ENCODE peak calls at places on chromosomes 5 and 9, in ten cellular contexts. W is mammary epithelial cell, N is neural progenitor cell, Z is left ventricle myocardium inferior, Y is neural crest cell, G is dorsolateral prefrontal cortex, C is Calu3, D is upper lobe of right lung, O is A549, F is PC-3. P is an unnamed sample.

GRCh38 chr5:149677721-149678120 is 52.4 kb upstream of the PPARGC1B start:
- DNase-seq in W (no peak), N (no peak), Z (peak; percentile 41), Y (no peak), G (no peak), C (no peak), D (peak; percentile 76), O (no peak), F (no peak), P (no peak)

GRCh38 chr5:33479321-33479720 is 38.6 kb downstream of the TARS1 start:
- DNase-seq in W (no peak), N (no peak), Z (no peak), Y (no peak), G (no peak), C (no peak), D (no peak), O (no peak), F (no peak), P (no peak)

GRCh38 chr5:116733995-116734716 is 159.5 kb upstream of the SEMA6A start:
- DNase-seq in W (no peak), N (peak; percentile 10), Z (peak; percentile 23), Y (no peak), G (no peak), C (no peak), D (no peak), O (no peak), F (no peak), P (no peak)

GRCh38 chr9:97802276-97802675 is 50.8 kb upstream of the FOXE1 start:
- DNase-seq in W (peak; percentile 84), N (no peak), Z (no peak), Y (no peak), G (no peak), C (peak; percentile 67), D (no peak), O (peak; percentile 54), F (peak; percentile 88), P (no peak)

GRCh38 chr9:13952906-13953305 is 361.0 kb downstream of the NFIB start:
- DNase-seq in W (no peak), N (no peak), Z (no peak), Y (no peak), G (no peak), C (no peak), D (no peak), O (no peak), F (no peak), P (no peak)

GRCh38 chr9:99345936-99346335 is 123.9 kb downstream of the SEC61B start:
- DNase-seq in W (no peak), N (no peak), Z (no peak), Y (no peak), G (no peak), C (no peak), D (no peak), O (peak; percentile 40), F (peak; percentile 74), P (no peak)

GRCh38 chr9:113219972-113220371 is 1.1 kb downstream of the FKBP15 start:
- DNase-seq in W (peak; percentile 56), N (no peak), Z (no peak), Y (no peak), G (no peak), C (no peak), D (no peak), O (no peak), F (no peak), P (no peak)

GRCh38 chr5:17235736-17236330 is 18.4 kb downstream of the BASP1 start:
- DNase-seq in W (no peak), N (no peak), Z (no peak), Y (no peak), G (no peak), C (no peak), D (no peak), O (no peak), F (no peak), P (no peak)

GRCh38 chr5:179152144-179152895 is 92.1 kb downstream of the ZNF354C start:
- DNase-seq in W (no peak), N (no peak), Z (no peak), Y (no peak), G (peak; percentile 35), C (no peak), D (peak; percentile 60), O (no peak), F (no peak), P (no peak)

GRCh38 chr9:78919701-78920100 is 622.8 kb downstream of the PSAT1 start:
- DNase-seq in W (peak; percentile 60), N (no peak), Z (no peak), Y (no peak), G (no peak), C (no peak), D (no peak), O (no peak), F (peak; percentile 88), P (no peak)

GRCh38 chr5:38922199-38922598 is 76.4 kb downstream of the OSMR start:
- DNase-seq in W (peak; percentile 33), N (peak; percentile 66), Z (peak; percentile 43), Y (peak; percentile 55), G (peak; percentile 53), C (peak; percentile 66), D (peak; percentile 73), O (peak; percentile 68), F (peak; percentile 73), P (peak; percentile 53)

GRCh38 chr9:99778308-99778707 is 43.4 kb upstream of the NR4A3 start:
- DNase-seq in W (peak; percentile 78), N (no peak), Z (no peak), Y (no peak), G (no peak), C (no peak), D (no peak), O (peak; percentile 27), F (peak; percentile 78), P (no peak)

GRCh38 chr5:175840050-175840841 is 31.1 kb upstream of the CPLX2 start:
- DNase-seq in W (no peak), N (peak; percentile 44), Z (no peak), Y (no peak), G (no peak), C (no peak), D (no peak), O (peak; percentile 64), F (peak; percentile 34), P (no peak)

GRCh38 chr9:121852241-121852640 is 200.8 kb downstream of the DAB2IP start:
- DNase-seq in W (no peak), N (no peak), Z (no peak), Y (no peak), G (no peak), C (no peak), D (no peak), O (no peak), F (no peak), P (no peak)

DNA sequence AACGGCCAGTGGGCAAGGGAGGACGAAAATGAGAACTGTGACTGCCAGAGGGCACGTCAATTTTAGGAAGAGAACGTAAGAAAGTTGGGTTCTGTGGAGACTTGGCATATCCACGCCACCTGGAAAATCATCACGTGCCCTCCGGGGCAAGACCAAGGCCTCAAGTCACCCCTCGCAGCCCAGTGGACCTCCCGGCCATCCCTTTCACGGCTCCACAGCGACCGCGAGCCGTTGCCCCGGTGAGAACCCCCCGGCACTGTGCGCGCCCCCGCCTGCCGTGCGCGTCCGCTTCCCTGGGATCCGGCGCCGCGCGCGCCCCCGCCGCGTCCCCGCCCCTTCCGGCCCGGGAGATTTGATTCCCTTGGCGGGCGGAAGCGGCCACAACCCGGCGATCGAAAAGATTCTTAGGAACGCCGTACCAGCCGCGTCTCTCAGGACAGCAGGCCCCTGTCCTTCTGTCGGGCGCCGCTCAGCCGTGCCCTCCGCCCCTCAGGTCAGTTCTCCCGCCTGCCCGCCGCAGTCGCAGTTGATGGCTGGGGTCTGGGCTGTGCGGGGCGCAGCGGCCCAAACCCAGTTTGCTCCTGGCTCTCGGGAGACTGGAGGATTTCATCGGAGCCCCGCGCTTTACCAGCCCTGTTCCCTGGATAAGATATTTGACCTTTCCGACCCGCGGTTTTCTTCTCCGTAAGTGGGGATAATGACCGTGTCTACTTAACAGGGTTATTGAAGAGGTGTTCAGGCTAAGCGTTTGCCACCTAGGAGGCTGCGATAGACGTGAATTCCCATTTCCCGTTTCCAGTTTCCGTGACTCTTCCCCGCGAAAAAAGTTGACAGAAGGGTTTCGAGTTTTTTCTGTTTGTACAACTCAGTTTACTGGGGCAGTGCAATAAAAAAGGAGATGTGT is at the start of gene MELK:
- DNase-seq in W (peak; percentile 79), N (peak; percentile 95), Z (peak; percentile 79), Y (peak; percentile 88), G (peak; percentile 75), C (peak; percentile 75), D (peak; percentile 91), O (peak; percentile 82), F (peak; percentile 77), P (peak; percentile 86)
- TF ChIP-seq CTCF in W (no peak), N (no peak), Z (no peak), Y (no peak), G (no peak), C (no peak), D (no peak), O (no peak), F (no peak), P (no peak)

GRCh38 chr5:160390787-160391696 is 8.8 kb downstream of the FAM200C start:
- DNase-seq in W (no peak), N (peak; percentile 15), Z (no peak), Y (no peak), G (no peak), C (no peak), D (no peak), O (peak; percentile 32), F (peak; percentile 53), P (no peak)
- TF ChIP-seq CTCF in W (peak; percentile 41), N (peak; percentile 63), Z (peak; percentile 66), Y (peak; percentile 77), G (peak; percentile 59), C (no peak), D (peak; percentile 52), O (peak; percentile 75), F (peak; percentile 78), P (peak; percentile 73)

GRCh38 chr9:133160742-133161541 is 2.8 kb downstream of the GBGT1 start:
- DNase-seq in W (peak; percentile 64), N (peak; percentile 45), Z (peak; percentile 69), Y (peak; percentile 40), G (no peak), C (peak; percentile 48), D (peak; percentile 81), O (peak; percentile 83), F (peak; percentile 59), P (peak; percentile 64)
- TF ChIP-seq CTCF in W (peak; percentile 96), N (peak; percentile 56), Z (peak; percentile 76), Y (peak; percentile 74), G (peak; percentile 58), C (peak; percentile 24), D (peak; percentile 76), O (peak; percentile 47), F (peak; percentile 62), P (peak; percentile 71)

DNA sequence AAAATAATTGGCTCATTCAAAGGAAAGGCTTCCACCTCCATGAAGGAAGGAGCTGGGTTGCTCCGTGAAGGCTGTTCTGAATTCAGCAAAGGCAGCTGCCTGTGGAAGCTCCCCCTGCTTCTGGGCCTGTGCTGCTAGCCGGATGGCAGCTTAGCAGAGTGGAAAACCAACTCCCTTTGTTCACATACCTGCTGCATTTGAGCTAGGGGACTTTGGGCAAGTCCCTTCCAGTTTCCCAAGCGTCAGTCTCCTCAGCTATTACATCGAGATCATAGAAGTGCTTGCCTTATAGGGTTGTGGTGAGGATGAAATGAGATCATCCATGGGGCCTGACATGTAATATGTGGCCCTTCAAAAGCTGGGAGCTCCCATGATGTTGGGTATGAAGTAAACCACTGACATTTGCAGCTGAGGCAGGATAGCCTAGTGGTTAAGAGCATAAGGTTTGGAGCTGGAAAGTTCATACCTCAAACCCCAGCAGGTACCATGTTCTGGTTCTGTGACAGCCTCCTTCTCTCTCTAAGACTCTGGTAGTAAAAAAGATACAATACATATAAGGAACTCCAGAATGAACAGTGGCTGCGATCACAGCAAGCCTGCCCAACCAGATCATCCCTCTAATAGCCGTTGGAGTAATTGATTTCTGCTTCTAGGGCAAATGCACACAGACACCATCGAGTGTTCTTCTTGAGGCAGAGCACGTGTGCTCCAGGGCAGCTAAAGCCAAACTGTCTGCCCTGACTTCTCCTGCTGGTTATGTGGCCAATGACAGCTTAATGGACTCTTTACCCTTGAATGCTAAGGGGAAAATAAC is 11.0 kb upstream of the DENND1A start:
- DNase-seq in W (no peak), N (no peak), Z (no peak), Y (no peak), G (no peak), C (no peak), D (no peak), O (no peak), F (no peak), P (no peak)
- TF ChIP-seq CTCF in W (no peak), N (no peak), Z (no peak), Y (no peak), G (no peak), C (no peak), D (no peak), O (no peak), F (no peak), P (peak; percentile 20)